ENCODE peak calls at places on chromosomes 4 and X, in six cellular contexts. V is vagina, S is prostate gland, H is suprapubic skin, E is transverse colon, L is esophagus muscularis mucosa. X is an unnamed sample.

GRCh38 chrX:255923-256331 is 25.3 kb upstream of the PLCXD1 start:
- DNase-seq in V (no peak), S (no peak), H (no peak), E (no peak), L (no peak), X (no peak)

GRCh38 chr4:184763150-184763780 is 29.4 kb upstream of the CENPU start:
- DNase-seq in V (no peak), S (no peak), H (no peak), E (peak; percentile 28), L (no peak), X (no peak)

GRCh38 chr4:36427696-36428095 is 146.3 kb downstream of the DTHD1 start:
- DNase-seq in V (no peak), S (no peak), H (no peak), E (no peak), L (no peak), X (no peak)

GRCh38 chrX:86103061-86103460 is 45.2 kb upstream of the DACH2 start:
- DNase-seq in V (no peak), S (no peak), H (no peak), E (no peak), L (no peak), X (no peak)

GRCh38 chr4:153573881-153574807 is 108.0 kb downstream of the TMEM131L start:
- DNase-seq in V (no peak), S (peak; percentile 58), H (no peak), E (peak; percentile 69), L (no peak), X (peak; percentile 84)

GRCh38 chr4:7139167-7139979 is 53.0 kb upstream of the SORCS2 start:
- DNase-seq in V (no peak), S (no peak), H (no peak), E (no peak), L (no peak), X (no peak)

GRCh38 chr4:169975837-169976796 is 50.1 kb downstream of the MFAP3L start:
- DNase-seq in V (no peak), S (no peak), H (no peak), E (peak; percentile 55), L (no peak), X (no peak)

GRCh38 chrX:15382809-15383208 is 1.4 kb downstream of the VEGFD start:
- DNase-seq in V (no peak), S (no peak), H (no peak), E (no peak), L (no peak), X (no peak)

GRCh38 chr4:156762851-156763250 is 208.7 kb downstream of the PDGFC start:
- DNase-seq in V (no peak), S (no peak), H (no peak), E (no peak), L (no peak), X (no peak)

GRCh38 chrX:72045552-72046277 is 86.0 kb downstream of the RTL5 start:
- DNase-seq in V (no peak), S (peak; percentile 44), H (no peak), E (no peak), L (no peak), X (no peak)

DNA sequence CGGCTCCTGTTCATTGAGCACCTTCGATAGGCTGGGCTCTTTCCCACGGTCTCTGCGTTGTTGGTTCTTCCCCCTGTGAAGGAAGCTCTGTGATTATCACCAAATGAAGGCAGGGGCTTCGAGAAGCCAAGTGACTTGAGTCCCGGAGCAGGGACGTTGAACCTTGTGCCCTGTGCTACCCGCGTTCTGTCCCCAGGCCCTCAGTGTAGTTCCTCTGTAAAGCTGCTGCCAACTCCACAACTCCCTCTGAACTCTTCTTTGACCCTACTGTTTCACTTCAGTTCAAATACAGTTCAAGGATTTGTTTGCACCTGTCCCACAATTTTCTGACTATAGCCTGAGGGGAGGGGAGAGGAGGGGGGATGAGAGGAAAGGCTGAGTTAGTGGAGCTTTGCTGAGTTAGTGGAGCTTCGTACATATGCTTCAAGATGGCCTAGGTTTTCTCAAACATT is 630 bp upstream of the PHF8 start:
- DNase-seq in V (no peak), S (no peak), H (no peak), E (no peak), L (no peak), X (no peak)
- TF ChIP-seq POLR2AphosphoS5 in V (no peak), S (no peak), H (no peak), E (no peak), L (no peak), X (peak; percentile 6)

GRCh38 chrX:66163849-66164401 is at the start of gene HEPH:
- DNase-seq in V (no peak), S (no peak), H (no peak), E (peak; percentile 25), L (no peak), X (no peak)

GRCh38 chrX:66164931-66165330 is 884 bp downstream of the HEPH start:
- DNase-seq in V (no peak), S (no peak), H (no peak), E (no peak), L (no peak), X (no peak)

GRCh38 chrX:66162331-66162822 is 1.7 kb upstream of the HEPH start:
- DNase-seq in V (no peak), S (no peak), H (no peak), E (peak; percentile 68), L (no peak), X (no peak)

GRCh38 chrX:66163447-66163846 is 600 bp upstream of the HEPH start:
- DNase-seq in V (no peak), S (no peak), H (no peak), E (no peak), L (no peak), X (no peak)

DNA sequence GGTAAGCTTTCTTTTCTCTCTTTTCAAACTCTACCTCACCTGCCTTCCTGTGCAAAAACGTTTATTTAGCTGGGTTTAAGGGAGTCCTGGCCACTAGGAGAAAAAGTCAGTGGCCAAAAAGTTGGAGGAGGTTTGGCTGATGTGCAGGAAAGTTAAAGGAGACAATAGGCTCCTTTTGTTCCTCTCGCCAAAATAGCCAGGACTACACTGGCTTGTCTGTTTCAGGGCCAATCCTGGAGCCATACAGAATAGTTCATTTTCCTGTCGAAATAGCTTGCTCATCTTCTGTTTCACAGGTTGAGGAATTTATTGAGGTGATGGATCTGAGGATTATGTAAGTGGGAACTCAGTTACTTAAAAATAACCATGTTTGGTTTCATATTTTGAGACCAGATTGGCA is 423 bp downstream of the HEPH start:
- DNase-seq in V (no peak), S (no peak), H (no peak), E (no peak), L (no peak), X (no peak)
- H3K27ac ChIP-seq in V (peak overlapping the region; percentile 7), S (no peak overlapping the region), H (peak overlapping the region; percentile 41), E (peak overlapping the region; percentile 80), L (peak overlapping the region; percentile 64), X (no peak overlapping the region)

GRCh38 chr4:10459305-10459704 is 2.1 kb upstream of the ZNF518B start:
- DNase-seq in V (no peak), S (no peak), H (no peak), E (no peak), L (no peak), X (no peak)
- TF ChIP-seq POLR2AphosphoS5 in V (no peak), S (no peak), H (no peak), E (no peak), L (no peak), X (no peak)

DNA sequence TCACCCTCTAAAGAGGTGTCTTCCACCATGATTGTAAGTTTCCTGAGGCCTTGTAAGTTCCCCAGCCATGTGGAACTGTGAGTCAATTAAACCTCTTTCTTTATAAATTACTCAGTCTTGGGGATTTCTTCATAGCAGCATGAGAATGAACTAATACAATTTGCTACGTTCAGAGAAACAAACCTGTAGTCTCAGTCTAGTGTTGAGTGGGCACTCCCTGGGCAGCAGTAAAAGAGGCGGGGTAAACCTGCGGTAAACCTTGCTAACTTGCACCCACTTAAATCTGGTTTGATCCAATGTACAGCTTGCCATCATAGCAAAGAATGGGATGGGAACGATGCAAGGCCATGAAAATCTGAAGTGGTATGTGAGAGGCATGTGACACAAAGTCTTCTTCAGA is 22.4 kb downstream of the GRXCR1 start:
- DNase-seq in V (no peak), S (no peak), H (no peak), E (no peak), L (no peak), X (no peak)
- H3K27ac ChIP-seq in V (no peak overlapping the region), S (no peak overlapping the region), H (no peak overlapping the region), E (no peak overlapping the region), L (no peak overlapping the region), X (no peak overlapping the region)

GRCh38 chr4:80335554-80336358 is at the start of gene CFAP299:
- DNase-seq in V (no peak), S (peak; percentile 74), H (peak; percentile 87), E (peak; percentile 87), L (no peak), X (peak; percentile 6)
- TF ChIP-seq POLR2AphosphoS5 in V (no peak), S (peak; percentile 49), H (no peak), E (no peak), L (peak; percentile 16), X (no peak)

GRCh38 chr4:4819213-4819606 is 40.3 kb upstream of the MSX1 start:
- DNase-seq in V (no peak), S (no peak), H (no peak), E (no peak), L (no peak), X (no peak)

GRCh38 chr4:4820264-4820663 is 39.2 kb upstream of the MSX1 start:
- DNase-seq in V (peak; percentile 93), S (peak; percentile 10), H (no peak), E (no peak), L (no peak), X (no peak)

GRCh38 chr4:4818440-4819212 is 40.8 kb upstream of the MSX1 start:
- DNase-seq in V (no peak), S (no peak), H (no peak), E (no peak), L (no peak), X (no peak)

GRCh38 chr4:4821577-4821976 is 37.9 kb upstream of the MSX1 start:
- DNase-seq in V (no peak), S (no peak), H (no peak), E (no peak), L (no peak), X (no peak)

DNA sequence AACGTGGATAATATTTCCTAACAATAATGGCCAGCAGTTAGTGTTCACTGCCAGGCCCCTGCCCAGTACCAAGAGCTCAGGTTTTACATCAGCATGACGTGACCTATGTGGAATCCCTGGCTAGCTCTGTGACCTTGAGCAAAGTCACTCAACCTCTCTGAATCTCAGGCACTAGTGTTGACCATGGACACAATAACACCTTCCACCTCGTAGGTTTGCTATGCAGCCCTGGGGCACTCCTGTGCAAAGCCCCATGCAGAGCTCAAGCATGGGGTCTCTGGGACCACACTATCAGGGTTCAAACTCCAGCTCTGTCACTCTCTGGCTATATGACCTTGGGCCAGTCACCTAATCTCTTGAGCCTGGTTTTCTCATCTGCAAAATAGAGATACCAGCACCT is 38.7 kb upstream of the MSX1 start:
- DNase-seq in V (no peak), S (no peak), H (no peak), E (no peak), L (no peak), X (no peak)
- H3K27ac ChIP-seq in V (no peak overlapping the region), S (no peak overlapping the region), H (no peak overlapping the region), E (no peak overlapping the region), L (no peak overlapping the region), X (no peak overlapping the region)

GRCh38 chr4:4613641-4614286 is 71.9 kb upstream of the STX18 start:
- DNase-seq in V (no peak), S (no peak), H (no peak), E (no peak), L (no peak), X (no peak)
- TF ChIP-seq POLR2AphosphoS5 in V (no peak), S (no peak), H (no peak), E (no peak), L (no peak), X (no peak)

X was measured in SK-N-MC.